ENCODE peak calls at places on chromosomes 3 and 15, in nine cellular contexts. K, N, D, E, Q, U, M, O and A are unnamed samples.
A peak's percentile ranks its signal among the peaks of the same experiment; 100 is the strongest.

GRCh38 chr3:72618739-72619138 is 229.5 kb downstream of the SHQ1 start:
- DNase-seq in Q (no peak), O (no peak), E (no peak), N (no peak), M (no peak), K (no peak), U (no peak), D (no peak), A (no peak)

GRCh38 chr3:159458010-159458409 is 530.6 kb upstream of the IL12A start:
- DNase-seq in M (no peak), U (peak; percentile 91), K (no peak), Q (no peak), D (peak; percentile 96), O (peak; percentile 35), N (peak; percentile 73), E (no peak), A (no peak)

GRCh38 chr3:138260636-138261035 is 69.0 kb downstream of the NME9 start:
- DNase-seq in Q (no peak), M (no peak), K (no peak), N (no peak), U (no peak), E (no peak), D (no peak), O (no peak), A (no peak)

GRCh38 chr3:196670335-196670734 is 30.8 kb downstream of the NRROS start:
- DNase-seq in N (no peak), U (no peak), K (no peak), Q (no peak), E (no peak), O (no peak), M (no peak), D (no peak), A (no peak)

GRCh38 chr3:192395506-192395905 is 331.8 kb downstream of the FGF12 start:
- DNase-seq in N (no peak), D (no peak), O (no peak), E (no peak), Q (no peak), U (no peak), M (no peak), K (no peak), A (no peak)

GRCh38 chr15:72229947-72230196 is 1.1 kb downstream of the PKM start:
- DNase-seq in M (no peak), O (no peak), U (no peak), D (no peak), N (no peak), Q (no peak), E (no peak), K (no peak), A (no peak)

GRCh38 chr15:25529774-25530173 is 91.0 kb upstream of the UBE3A start:
- DNase-seq in E (no peak), O (no peak), M (no peak), N (no peak), K (no peak), Q (no peak), U (no peak), D (no peak), A (no peak)

GRCh38 chr3:177071496-177072156 is 125.7 kb downstream of the TBL1XR1 start:
- DNase-seq in U (no peak), M (no peak), O (no peak), N (no peak), E (no peak), K (no peak), Q (no peak), D (no peak), A (no peak)

GRCh38 chr3:108620250-108620649 is 30.7 kb downstream of the DZIP3 start:
- DNase-seq in K (no peak), O (no peak), N (no peak), D (no peak), U (no peak), Q (no peak), E (no peak), M (no peak), A (no peak)

GRCh38 chr3:11015369-11015768 is 22.8 kb downstream of the SLC6A1 start:
- DNase-seq in D (no peak), O (no peak), U (no peak), N (no peak), K (no peak), Q (no peak), M (no peak), E (peak; percentile 16), A (no peak)

GRCh38 chr15:88788816-88789215 is 14.4 kb upstream of the ACAN start:
- DNase-seq in E (no peak), O (no peak), D (peak; percentile 32), K (no peak), U (no peak), M (no peak), N (no peak), Q (no peak), A (no peak)

GRCh38 chr3:168951884-168952283 is 711.6 kb downstream of the MECOM start:
- DNase-seq in M (no peak), Q (no peak), O (no peak), D (no peak), N (no peak), U (peak; percentile 7), K (no peak), E (no peak), A (no peak)

GRCh38 chr3:158295771-158296170 is 185.9 kb downstream of the RSRC1 start:
- DNase-seq in U (no peak), M (no peak), N (no peak), O (no peak), K (no peak), E (no peak), D (no peak), Q (no peak), A (no peak)

GRCh38 chr3:45944830-45945620 is 1.8 kb downstream of the CXCR6 start:
- DNase-seq in M (no peak), N (no peak), U (no peak), K (no peak), D (no peak), E (no peak), Q (no peak), O (no peak), A (no peak)

GRCh38 chr3:45946307-45946706 is 3.0 kb downstream of the CXCR6 start:
- DNase-seq in M (no peak), K (no peak), N (no peak), E (no peak), O (no peak), D (peak; percentile 25), U (peak; percentile 45), Q (no peak), A (no peak)

GRCh38 chr3:45942051-45942825 is 1.0 kb upstream of the CXCR6 start:
- DNase-seq in N (no peak), Q (no peak), K (no peak), O (no peak), U (no peak), E (no peak), D (no peak), M (no peak), A (no peak)

GRCh38 chr3:45940781-45941365 is 2.4 kb upstream of the CXCR6 start:
- DNase-seq in O (no peak), K (no peak), N (no peak), M (no peak), D (no peak), E (no peak), U (no peak), Q (no peak), A (no peak)

GRCh38 chr3:45943207-45943846 is at the start of gene CXCR6:
- DNase-seq in Q (no peak), N (no peak), O (no peak), D (no peak), K (no peak), E (no peak), U (peak; percentile 34), M (no peak), A (no peak)
- H3K4me3 ChIP-seq in Q (no peak within 1 kb of the TSS), N (no peak within 1 kb of the TSS), O (no peak within 1 kb of the TSS), D (no peak within 1 kb of the TSS), K (no peak within 1 kb of the TSS), E (peak within 1 kb of the TSS; percentile 4), U (no peak within 1 kb of the TSS), M (no peak within 1 kb of the TSS), A (no peak within 1 kb of the TSS)

GRCh38 chr15:64462492-64462891 is 2.1 kb downstream of the ZNF609 start:
- DNase-seq in D (no peak), K (no peak), M (no peak), Q (no peak), U (no peak), O (no peak), E (no peak), N (no peak), A (no peak)
- H3K4me3 ChIP-seq in D (no peak overlapping the region), K (no peak overlapping the region), M (no peak overlapping the region), Q (peak overlapping the region; percentile 86), U (peak overlapping the region; percentile 75), O (no peak overlapping the region), E (peak overlapping the region; percentile 99), N (no peak overlapping the region), A (no peak overlapping the region)

GRCh38 chr15:66842710-66843441 is 140.8 kb downstream of the SMAD6 start:
- DNase-seq in O (peak; percentile 67), M (peak; percentile 89), Q (no peak), U (peak; percentile 91), E (peak; percentile 84), K (peak; percentile 91), D (peak; percentile 79), N (peak; percentile 80), A (peak; percentile 79)
- H3K4me3 ChIP-seq in O (peak overlapping the region; percentile 62), M (peak overlapping the region; percentile 67), Q (peak overlapping the region; percentile 41), U (peak overlapping the region; percentile 80), E (peak overlapping the region; percentile 76), K (peak overlapping the region; percentile 53), D (peak overlapping the region; percentile 64), N (peak overlapping the region; percentile 44), A (peak overlapping the region; percentile 26)

GRCh38 chr3:180036678-180037455 is at the start of gene PEX5L:
- DNase-seq in K (peak; percentile 57), U (peak; percentile 66), Q (peak; percentile 83), D (peak; percentile 19), E (no peak), O (no peak), M (peak; percentile 54), N (peak; percentile 40), A (peak; percentile 13)

GRCh38 chr3:180040966-180041365 is 4.2 kb upstream of the PEX5L start:
- DNase-seq in M (no peak), K (no peak), D (no peak), O (no peak), Q (no peak), E (no peak), U (no peak), N (no peak), A (no peak)

DNA sequence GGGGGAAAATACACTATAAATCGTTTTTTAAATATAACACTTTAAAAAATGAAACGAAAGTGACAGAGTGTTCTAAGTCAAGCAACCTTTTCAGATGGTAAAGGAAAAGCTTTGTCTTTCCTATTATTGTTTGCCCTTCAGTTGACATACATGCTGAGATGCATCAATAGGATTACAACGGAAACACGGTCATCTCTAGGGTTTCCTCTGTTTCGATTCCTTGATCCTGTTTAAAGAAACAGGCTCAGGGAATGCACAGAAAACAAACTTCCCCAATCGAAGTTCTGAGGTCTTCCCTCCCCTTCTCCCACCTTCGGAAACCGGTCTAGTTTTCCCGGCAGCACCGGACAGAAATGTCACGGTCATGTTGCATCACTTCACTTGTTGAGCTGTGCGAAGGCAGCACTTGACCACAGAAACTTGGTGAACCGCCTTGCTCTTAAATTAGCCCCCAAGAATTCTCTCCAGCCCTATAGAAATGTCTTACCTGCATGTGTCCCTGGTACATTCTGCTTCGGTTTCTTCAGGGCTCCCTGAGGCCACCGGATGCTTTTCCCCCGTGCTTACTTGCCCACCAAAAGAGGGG is 552 bp downstream of the PEX5L start:
- DNase-seq in U (no peak), E (no peak), Q (no peak), O (no peak), M (no peak), N (no peak), K (no peak), D (no peak), A (no peak)
- H3K4me3 ChIP-seq in U (peak overlapping the region; percentile 59), E (no peak overlapping the region), Q (peak overlapping the region; percentile 50), O (no peak overlapping the region), M (peak overlapping the region; percentile 52), N (no peak overlapping the region), K (peak overlapping the region; percentile 18), D (no peak overlapping the region), A (no peak overlapping the region)